ENCODE peak calls at places on chromosomes 2 and 18, in five cellular contexts. F is neuronal stem cell, K is H1, M is mesenchymal stem cell, C is trophoblast cell. T is an unnamed sample. For H3K9me3, the result is how much of the 10 kb centered on the place peaks cover.

GRCh38 chr2:212854766-212855165 is 296.6 kb downstream of the IKZF2 start:
- DNase-seq in F (no peak), M (no peak), K (no peak), C (peak), T (no peak)

GRCh38 chr2:69843993-69844392 is 14.5 kb downstream of the GMCL1 start:
- DNase-seq in C (no peak), M (no peak), K (no peak), F (no peak), T (no peak)

GRCh38 chr18:63236417-63236816 is 83.2 kb downstream of the BCL2 start:
- DNase-seq in K (no peak), C (no peak), M (no peak), F (no peak), T (no peak)

GRCh38 chr2:240820014-240820606 is at the start of gene KIF1A:
- DNase-seq in C (no peak), M (no peak), K (peak), F (peak), T (peak)

GRCh38 chr18:33757037-33757436 is 179.0 kb downstream of the ASXL3 start:
- DNase-seq in K (no peak), F (no peak), C (no peak), M (peak), T (no peak)

GRCh38 chr2:88563134-88563533 is 64.1 kb downstream of the EIF2AK3 start:
- DNase-seq in K (no peak), C (no peak), M (no peak), F (no peak), T (no peak)

GRCh38 chr2:50513724-50514123 is 518.2 kb downstream of the NRXN1 start:
- DNase-seq in C (no peak), F (no peak), K (no peak), M (no peak), T (no peak)

GRCh38 chr2:10425656-10426055 is 22.5 kb downstream of the ODC1 start:
- DNase-seq in M (no peak), K (no peak), F (no peak), C (no peak), T (no peak)

GRCh38 chr2:33106115-33106514 is 159.4 kb downstream of the LTBP1 start:
- DNase-seq in M (no peak), F (no peak), C (no peak), K (no peak), T (no peak)

GRCh38 chr2:150981826-150982225 is 279.8 kb downstream of the RBM43 start:
- DNase-seq in M (peak), F (no peak), C (no peak), K (no peak), T (no peak)

GRCh38 chr2:104862061-104862941 is 8.4 kb downstream of the POU3F3 start:
- DNase-seq in K (peak), C (peak), F (no peak), M (no peak), T (peak)

GRCh38 chr18:427005-427404 is 73.5 kb downstream of the COLEC12 start:
- DNase-seq in F (no peak), C (no peak), M (peak), K (no peak), T (no peak)

GRCh38 chr2:164523026-164523425 is 98.3 kb downstream of the GRB14 start:
- DNase-seq in C (no peak), M (no peak), K (no peak), F (no peak), T (no peak)

GRCh38 chr2:9136997-9137819 is 69.4 kb upstream of the ASAP2 start:
- DNase-seq in K (no peak), C (no peak), F (no peak), M (no peak), T (no peak)

GRCh38 chr2:129934044-129934822 is 45.2 kb upstream of the RAB6C start:
- DNase-seq in C (no peak), K (peak), F (no peak), M (no peak), T (peak)

GRCh38 chr2:138581909-138582308 is 80.3 kb downstream of the SPOPL start:
- DNase-seq in K (no peak), C (no peak), M (no peak), F (no peak), T (no peak)

GRCh38 chr2:156908825-156909224 is 348.7 kb upstream of the GALNT5 start:
- DNase-seq in M (peak), K (no peak), C (no peak), F (no peak), T (no peak)

GRCh38 chr18:70363861-70364260 is 75.0 kb downstream of the SOCS6 start:
- DNase-seq in K (no peak), M (no peak), C (no peak), F (no peak), T (no peak)

GRCh38 chr2:159612255-159612901 is 4.0 kb downstream of the BAZ2B start:
- DNase-seq in K (no peak), F (peak), C (no peak), M (peak), T (no peak)

GRCh38 chr2:199778655-199779054 is 72.3 kb downstream of the FTCDNL1 start:
- DNase-seq in C (no peak), M (no peak), K (no peak), F (no peak), T (no peak)

GRCh38 chr2:45264227-45265225 is 255.3 kb upstream of the SIX2 start:
- DNase-seq in M (peak), F (no peak), C (no peak), K (peak), T (no peak)

GRCh38 chr2:125553768-125554167 is 1102.2 kb upstream of the GYPC start:
- DNase-seq in K (no peak), M (no peak), F (no peak), C (no peak), T (no peak)

GRCh38 chr2:107801498-107801897 is 25.2 kb upstream of the RGPD4 start:
- DNase-seq in F (no peak), C (no peak), K (no peak), M (no peak), T (no peak)

GRCh38 chr18:43125471-43125870 is 10.0 kb upstream of the RIT2 start:
- DNase-seq in C (no peak), K (no peak), F (no peak), M (no peak), T (no peak)

GRCh38 chr2:201465524-201465971 is 14.0 kb downstream of the STRADB start:
- DNase-seq in K (no peak), C (no peak), M (peak), F (no peak), T (no peak)

GRCh38 chr18:11027862-11028261 is 121.5 kb downstream of the PIEZO2 start:
- DNase-seq in C (no peak), K (no peak), M (no peak), F (no peak), T (no peak)

GRCh38 chr2:47193607-47194006 is 38.5 kb upstream of the STPG4 start:
- DNase-seq in K (no peak), C (no peak), F (no peak), M (peak), T (no peak)

GRCh38 chr2:47196499-47196898 is 41.4 kb upstream of the STPG4 start:
- DNase-seq in K (no peak), C (no peak), F (no peak), M (no peak), T (no peak)

GRCh38 chr2:47190188-47190818 is 35.2 kb upstream of the STPG4 start:
- DNase-seq in M (peak), F (no peak), C (peak), K (no peak), T (no peak)

GRCh38 chr2:47195149-47195548 is 40.0 kb upstream of the STPG4 start:
- DNase-seq in M (peak), C (no peak), K (no peak), F (no peak), T (no peak)

DNA sequence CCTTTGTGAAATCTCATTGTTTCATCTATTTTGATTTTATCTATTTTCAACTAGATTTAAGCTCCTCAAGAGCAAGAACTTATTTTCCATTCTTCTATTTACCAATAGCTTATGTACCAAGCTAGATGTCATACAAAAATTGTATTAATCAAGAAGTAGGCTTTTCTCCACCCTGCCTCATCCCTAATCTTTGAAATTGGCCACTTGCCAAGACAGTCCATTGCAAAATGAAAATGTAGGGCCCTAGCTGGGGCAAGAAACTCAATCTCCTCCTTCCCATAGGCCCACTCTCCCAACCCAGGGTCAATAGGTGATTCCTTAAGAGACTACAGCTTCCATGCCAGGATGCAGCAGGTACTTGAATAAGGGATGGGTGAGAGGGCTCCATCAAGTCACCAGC is 39.3 kb upstream of the STPG4 start:
- DNase-seq in K (no peak), M (no peak), F (no peak), C (no peak), T (no peak)
- H2BK12ac ChIP-seq in K (peak), M (peak), F (peak), C (no peak), T (no peak)

GRCh38 chr2:3459185-3460015 is 59.9 kb downstream of the ADI1 start:
- DNase-seq in M (no peak), F (no peak), K (no peak), C (no peak), T (peak)
- H3K27ac ChIP-seq in M (no peak), F (no peak), K (no peak), C (no peak), T (no peak)

DNA sequence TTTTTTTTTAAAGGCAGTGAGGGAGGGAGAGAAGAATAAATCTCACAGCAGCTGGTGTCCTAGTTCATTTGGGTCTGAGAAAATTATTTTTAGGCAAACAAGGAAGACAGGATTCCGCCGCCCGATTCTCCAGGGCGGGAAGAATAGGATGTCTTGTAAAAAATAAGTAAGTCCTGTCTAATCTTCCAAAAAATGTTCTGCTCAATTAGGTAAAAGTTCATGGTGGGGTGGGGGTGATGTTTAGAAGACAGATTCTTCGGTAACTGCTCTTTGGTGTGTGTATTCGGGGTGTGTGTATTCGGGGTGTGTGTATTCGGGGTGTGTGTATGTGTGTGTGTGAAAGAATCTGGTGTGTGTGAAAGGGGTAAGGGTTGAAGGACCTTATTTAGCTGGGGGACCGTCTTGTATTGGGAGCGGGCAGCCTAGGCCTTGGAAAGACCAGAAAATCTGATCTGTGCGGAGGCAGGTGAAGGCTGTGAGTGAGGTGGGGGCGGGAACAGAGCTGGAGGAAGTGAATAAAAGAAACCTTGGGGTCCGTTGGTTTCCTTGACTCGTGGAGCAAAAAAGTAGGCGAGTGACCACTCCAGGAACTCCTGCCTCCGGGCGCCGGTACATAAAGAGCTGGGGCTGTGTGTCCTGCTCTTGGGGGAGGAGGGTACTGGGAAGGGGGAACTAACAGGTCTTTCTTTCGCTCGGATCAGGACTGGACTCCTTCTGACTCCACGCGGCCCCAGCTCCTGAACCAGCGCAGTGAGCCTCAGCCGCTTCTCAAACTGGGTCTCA is 4.4 kb upstream of the PAX3 start:
- DNase-seq in K (peak), F (no peak), C (no peak), M (no peak), T (no peak)
- H3K9me3 ChIP-seq in K (under half), F (under half), C (under half), M (under half), T (under half)

GRCh38 chr2:195929531-195929930 is 139.1 kb downstream of the DNAH7 start:
- DNase-seq in M (no peak), C (no peak), K (no peak), F (no peak), T (no peak)
- H2BK12ac ChIP-seq in M (no peak), C (no peak), K (no peak), F (no peak), T (no peak)

GRCh38 chr2:63589148-63589972 is 597 bp downstream of the MDH1 start:
- DNase-seq in K (no peak), C (no peak), M (peak), F (no peak), T (no peak)

GRCh38 chr2:63588385-63589147 is at the start of the genes MDH1 and WDPCP:
- DNase-seq in C (peak), K (peak), M (peak), F (peak), T (peak)

GRCh38 chr2:63591566-63592175 is 2.9 kb downstream of the MDH1 start:
- DNase-seq in F (no peak), M (peak), K (no peak), C (no peak), T (no peak)

GRCh38 chr2:63587814-63588384 is 378 bp downstream of the WDPCP start:
- DNase-seq in K (no peak), F (no peak), M (no peak), C (no peak), T (no peak)

DNA sequence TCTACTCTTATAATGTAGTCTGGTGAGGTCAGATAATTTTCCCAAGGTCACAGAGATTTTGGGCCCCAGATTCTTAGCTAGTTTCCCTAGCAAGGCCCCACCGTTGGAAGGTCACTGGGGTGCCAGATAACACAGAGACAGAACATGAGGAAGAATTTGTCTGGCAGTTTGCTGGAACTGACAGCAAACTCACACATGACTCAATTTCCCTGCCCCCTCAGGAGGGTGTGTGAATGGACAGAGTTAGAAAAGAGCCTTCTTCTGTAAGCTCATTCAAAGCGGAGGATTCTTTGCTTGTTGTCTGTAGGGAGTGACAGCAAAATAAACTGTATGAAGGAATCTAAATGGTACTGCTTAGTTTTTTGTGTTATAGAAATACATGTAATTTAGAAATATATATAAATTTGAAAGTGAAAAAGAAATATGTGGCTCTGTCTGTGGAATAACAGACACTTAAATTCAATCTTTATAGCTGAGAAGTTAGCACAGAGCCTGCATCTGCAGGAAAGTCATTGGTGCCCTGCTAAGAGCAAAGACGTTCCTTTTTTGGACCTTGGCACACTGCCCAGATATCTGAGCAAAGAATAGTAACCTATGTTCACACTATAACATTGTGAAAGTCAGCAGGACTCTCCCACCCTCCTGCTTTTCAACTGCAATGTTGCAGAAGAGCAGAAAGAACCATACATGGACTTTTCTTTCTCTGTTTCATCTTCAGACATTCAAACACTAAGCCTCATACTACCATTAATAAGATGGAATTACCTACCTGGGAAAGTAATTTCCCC is 2.1 kb downstream of the MDH1 start:
- DNase-seq in F (no peak), K (no peak), C (no peak), M (peak), T (no peak)
- H3K27ac ChIP-seq in F (no peak), K (no peak), C (no peak), M (no peak), T (no peak)